ENCODE peak calls at places on chromosomes 6 and 20, in seven cellular contexts. N is renal cortical epithelial cell, C is left lung, K is Kasumi-1, X is kidney tubule cell, S is naive B cell, W is coronary artery. I is an unnamed sample.

GRCh38 chr6:456358-456857 is 64.9 kb downstream of the IRF4 start:
- DNase-seq in N (no peak), W (no peak), K (no peak), C (no peak), X (no peak), S (no peak), I (no peak)

GRCh38 chr20:50720582-50720981 is 10.8 kb upstream of the PARD6B start:
- DNase-seq in W (no peak), S (no peak), X (no peak), K (no peak), C (no peak), N (no peak), I (no peak)

GRCh38 chr6:31615748-31616147 is 714 bp downstream of the AIF1 start:
- DNase-seq in N (no peak), S (peak), K (peak), C (no peak), W (no peak), X (no peak), I (no peak)

GRCh38 chr6:138105880-138106664 is 1.1 kb downstream of the PERP start:
- DNase-seq in N (no peak), S (no peak), W (no peak), C (no peak), K (no peak), X (peak), I (no peak)

GRCh38 chr6:79543411-79543810 is 6.2 kb upstream of the LCA5 start:
- DNase-seq in N (no peak), S (no peak), K (no peak), C (no peak), W (no peak), X (no peak), I (no peak)

GRCh38 chr6:35552285-35552917 is 39.7 kb upstream of the TULP1 start:
- DNase-seq in C (no peak), X (peak), K (peak), S (peak), N (peak), W (no peak), I (no peak)

GRCh38 chr20:39108746-39109145 is 146.6 kb downstream of the DHX35 start:
- DNase-seq in W (no peak), N (peak), C (no peak), X (peak), K (no peak), S (no peak), I (no peak)

GRCh38 chr20:43665466-43666176 is 1.3 kb upstream of the MYBL2 start:
- DNase-seq in C (no peak), N (no peak), S (no peak), W (no peak), K (no peak), X (no peak), I (no peak)

GRCh38 chr20:57069442-57069841 is 197.0 kb downstream of the BMP7 start:
- DNase-seq in S (no peak), X (no peak), C (no peak), K (no peak), N (no peak), W (no peak), I (peak)

GRCh38 chr6:45548657-45549515 is 171.2 kb upstream of the SUPT3H start:
- DNase-seq in K (no peak), S (peak), N (peak), W (no peak), X (no peak), C (no peak), I (no peak)

GRCh38 chr20:845967-846893 is 12.7 kb downstream of the FAM110A start:
- DNase-seq in S (no peak), X (no peak), N (no peak), W (no peak), C (no peak), K (peak), I (no peak)

GRCh38 chr20:8187740-8188139 is 55.7 kb downstream of the PLCB1 start:
- DNase-seq in X (no peak), K (no peak), S (no peak), N (peak), W (no peak), C (no peak), I (no peak)

GRCh38 chr6:34243901-34244884 is 4.6 kb downstream of the SMIM29 start:
- DNase-seq in X (peak), C (peak), S (no peak), W (peak), N (peak), K (peak), I (peak)